ENCODE peak calls at places on chromosome 13, in nine cellular contexts. P is SJSA1; Q is MG63; T is right lobe of liver; E is fibroblast of the aortic adventitia; O is CD4-positive, alpha-beta memory T cell; N is Caco-2; G is cardiac muscle cell; L is choroid plexus epithelial cell. F is an unnamed sample.

GRCh38 chr13:83618966-83619365 is 263.3 kb downstream of the SLITRK1 start:
- DNase-seq in P (no peak), Q (peak), T (no peak), E (peak), O (no peak), N (no peak), G (peak), L (peak), F (peak)

GRCh38 chr13:53110181-53110580 is 81.6 kb downstream of the OLFM4 start:
- DNase-seq in P (no peak), Q (no peak), T (no peak), E (no peak), O (no peak), N (no peak), G (no peak), L (no peak), F (no peak)

GRCh38 chr13:29428310-29428991 is 167.0 kb downstream of the SLC7A1 start:
- DNase-seq in P (no peak), Q (peak), T (no peak), E (no peak), O (no peak), N (peak), G (peak), L (peak), F (peak)

GRCh38 chr13:33606692-33607091 is 211.3 kb upstream of the RFC3 start:
- DNase-seq in P (no peak), Q (no peak), T (no peak), E (no peak), O (no peak), N (peak), G (peak), L (peak), F (peak)

GRCh38 chr13:66312312-66313087 is 917.6 kb downstream of the PCDH9 start:
- DNase-seq in P (no peak), Q (peak), T (no peak), E (peak), O (no peak), N (peak), G (peak), L (peak), F (no peak)

GRCh38 chr13:24264976-24265375 is 44.4 kb upstream of the C1QTNF9 start:
- DNase-seq in P (no peak), Q (no peak), T (no peak), E (no peak), O (peak), N (no peak), G (no peak), L (no peak), F (no peak)

GRCh38 chr13:105929486-105929885 is 606.0 kb downstream of the EFNB2 start:
- DNase-seq in P (no peak), Q (no peak), T (no peak), E (no peak), O (no peak), N (no peak), G (no peak), L (no peak), F (no peak)

GRCh38 chr13:92984151-92984550 is 242.5 kb upstream of the GPC6 start:
- DNase-seq in P (no peak), Q (no peak), T (no peak), E (no peak), O (no peak), N (no peak), G (no peak), L (no peak), F (no peak)

GRCh38 chr13:55263045-55263444 is 1877.7 kb upstream of the PRR20A start:
- DNase-seq in P (no peak), Q (no peak), T (no peak), E (no peak), O (no peak), N (no peak), G (no peak), L (no peak), F (no peak)

GRCh38 chr13:92103673-92104296 is 705.4 kb downstream of the GPC5 start:
- DNase-seq in P (no peak), Q (no peak), T (no peak), E (no peak), O (no peak), N (peak), G (peak), L (peak), F (no peak)

GRCh38 chr13:63190742-63191141 is 1775.1 kb upstream of the PCDH20 start:
- DNase-seq in P (no peak), Q (peak), T (no peak), E (peak), O (no peak), N (no peak), G (peak), L (peak), F (peak)

GRCh38 chr13:107374038-107374437 is 806.1 kb upstream of the ARGLU1 start:
- DNase-seq in P (no peak), Q (no peak), T (no peak), E (no peak), O (no peak), N (no peak), G (no peak), L (peak), F (peak)

GRCh38 chr13:42279080-42279479 is 7.1 kb downstream of the AKAP11 start:
- DNase-seq in P (no peak), Q (no peak), T (no peak), E (no peak), O (no peak), N (no peak), G (no peak), L (no peak), F (peak)

GRCh38 chr13:87331178-87331577 is 340.0 kb upstream of the SLITRK5 start:
- DNase-seq in P (no peak), Q (peak), T (peak), E (no peak), O (no peak), N (peak), G (no peak), L (peak), F (no peak)

GRCh38 chr13:26377038-26377437 is 123.1 kb downstream of the CDK8 start:
- DNase-seq in P (no peak), Q (peak), T (no peak), E (peak), O (no peak), N (peak), G (peak), L (peak), F (peak)

GRCh38 chr13:32211788-32212187 is 103.4 kb downstream of the ZAR1L start:
- DNase-seq in P (no peak), Q (peak), T (no peak), E (peak), O (no peak), N (no peak), G (peak), L (peak), F (peak)

GRCh38 chr13:22848539-22849052 is 332.2 kb upstream of the SGCG start:
- DNase-seq in P (no peak), Q (no peak), T (peak), E (no peak), O (no peak), N (peak), G (no peak), L (no peak), F (no peak)

GRCh38 chr13:40464991-40465390 is 201.4 kb downstream of the FOXO1 start:
- DNase-seq in P (no peak), Q (no peak), T (no peak), E (no peak), O (no peak), N (no peak), G (no peak), L (no peak), F (no peak)

GRCh38 chr13:40466271-40466670 is 200.2 kb downstream of the FOXO1 start:
- DNase-seq in P (no peak), Q (no peak), T (no peak), E (no peak), O (no peak), N (no peak), G (no peak), L (no peak), F (no peak)

GRCh38 chr13:40468227-40468838 is 198.1 kb downstream of the FOXO1 start:
- DNase-seq in P (no peak), Q (no peak), T (no peak), E (no peak), O (no peak), N (no peak), G (no peak), L (no peak), F (no peak)

GRCh38 chr13:40460116-40460515 is 206.3 kb downstream of the FOXO1 start:
- DNase-seq in P (no peak), Q (no peak), T (no peak), E (peak), O (no peak), N (no peak), G (no peak), L (no peak), F (peak)

GRCh38 chr13:40464349-40464748 is 202.1 kb downstream of the FOXO1 start:
- DNase-seq in P (no peak), Q (no peak), T (no peak), E (no peak), O (no peak), N (no peak), G (no peak), L (no peak), F (no peak)
- H3K4me3 ChIP-seq in P (no peak), Q (no peak), T (no peak), E (no peak), O (no peak), N (no peak), G (no peak), L (no peak), F (no peak)

DNA sequence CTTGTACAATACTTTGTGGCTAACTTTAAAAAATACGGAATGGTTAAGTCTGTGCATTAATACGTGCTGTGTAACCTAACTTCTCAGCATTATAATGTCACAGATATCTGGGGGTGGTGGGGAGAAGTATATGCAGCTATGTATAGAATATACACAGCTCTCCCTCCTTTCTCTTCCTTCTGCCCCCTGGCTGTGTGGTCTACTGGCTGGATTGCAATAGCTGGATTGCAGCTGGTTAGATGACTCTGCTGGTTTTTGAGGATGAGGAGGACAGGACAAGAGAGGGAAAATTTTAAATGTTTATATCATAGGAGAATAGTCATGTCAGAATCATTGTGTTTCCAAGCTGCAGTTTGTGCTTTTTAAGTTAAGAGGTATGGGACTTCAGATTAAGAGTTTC is 9.7 kb downstream of the RNASEH2B start:
- DNase-seq in P (no peak), Q (no peak), T (no peak), E (no peak), O (no peak), N (no peak), G (no peak), L (no peak), F (no peak)
- H3K4me3 ChIP-seq in P (no peak), Q (no peak), T (no peak), E (no peak), O (no peak), N (no peak), G (no peak), L (no peak), F (no peak)

GRCh38 chr13:77001963-77002587 is 10.2 kb downstream of the CLN5 start:
- DNase-seq in P (no peak), Q (no peak), T (no peak), E (no peak), O (no peak), N (no peak), G (no peak), L (no peak), F (no peak)
- H3K4me3 ChIP-seq in P (no peak), Q (no peak), T (no peak), E (no peak), O (no peak), N (no peak), G (no peak), L (no peak), F (no peak)

GRCh38 chr13:80337706-80338105 is 3.2 kb downstream of the SPRY2 start:
- DNase-seq in P (no peak), Q (no peak), T (no peak), E (peak), O (no peak), N (no peak), G (peak), L (no peak), F (peak)
- H3K4me3 ChIP-seq in P (peak), Q (peak), T (peak), E (peak), O (no peak), N (peak), G (peak), L (peak), F (peak)

GRCh38 chr13:113209336-113209879 is at the start of gene CUL4A:
- DNase-seq in P (peak), Q (peak), T (peak), E (peak), O (peak), N (peak), G (peak), L (peak), F (peak)
- H3K4me3 ChIP-seq in P (peak), Q (peak), T (peak), E (peak), O (peak), N (peak), G (peak), L (peak), F (peak)

GRCh38 chr13:97346561-97347254 is 87.3 kb upstream of the RAP2A start:
- DNase-seq in P (no peak), Q (no peak), T (no peak), E (no peak), O (no peak), N (no peak), G (no peak), L (no peak), F (no peak)
- H3K4me3 ChIP-seq in P (no peak), Q (no peak), T (no peak), E (no peak), O (no peak), N (no peak), G (no peak), L (no peak), F (no peak)

DNA sequence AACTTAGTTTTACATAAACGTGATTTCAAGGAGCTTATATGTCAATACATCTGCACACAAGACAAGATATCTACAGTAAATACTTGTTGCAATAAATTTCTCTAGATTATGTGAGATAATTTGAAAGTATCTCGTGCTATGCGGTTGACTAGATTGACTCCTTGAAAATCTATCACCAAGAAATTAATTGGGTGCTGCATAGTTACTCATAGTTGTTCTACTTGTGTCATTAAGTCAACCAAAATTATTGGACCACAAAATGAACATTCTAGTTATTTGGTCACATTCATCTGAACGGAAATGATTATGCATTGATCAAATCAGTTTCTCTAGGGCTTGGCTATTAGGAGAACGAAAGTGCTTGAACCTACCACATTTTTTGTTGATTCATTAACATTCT is 2291.5 kb downstream of the PCDH9 start:
- DNase-seq in P (no peak), Q (no peak), T (no peak), E (no peak), O (no peak), N (no peak), G (no peak), L (no peak), F (no peak)
- H3K4me3 ChIP-seq in P (no peak), Q (no peak), T (no peak), E (no peak), O (no peak), N (no peak), G (no peak), L (no peak), F (no peak)

GRCh38 chr13:80654638-80655249 is 313.8 kb upstream of the SPRY2 start:
- DNase-seq in P (peak), Q (no peak), T (no peak), E (no peak), O (no peak), N (no peak), G (no peak), L (no peak), F (no peak)

GRCh38 chr13:80649274-80649673 is 308.3 kb upstream of the SPRY2 start:
- DNase-seq in P (no peak), Q (no peak), T (no peak), E (no peak), O (no peak), N (no peak), G (no peak), L (no peak), F (no peak)
- H3K4me3 ChIP-seq in P (no peak), Q (no peak), T (no peak), E (no peak), O (no peak), N (no peak), G (no peak), L (no peak), F (no peak)

DNA sequence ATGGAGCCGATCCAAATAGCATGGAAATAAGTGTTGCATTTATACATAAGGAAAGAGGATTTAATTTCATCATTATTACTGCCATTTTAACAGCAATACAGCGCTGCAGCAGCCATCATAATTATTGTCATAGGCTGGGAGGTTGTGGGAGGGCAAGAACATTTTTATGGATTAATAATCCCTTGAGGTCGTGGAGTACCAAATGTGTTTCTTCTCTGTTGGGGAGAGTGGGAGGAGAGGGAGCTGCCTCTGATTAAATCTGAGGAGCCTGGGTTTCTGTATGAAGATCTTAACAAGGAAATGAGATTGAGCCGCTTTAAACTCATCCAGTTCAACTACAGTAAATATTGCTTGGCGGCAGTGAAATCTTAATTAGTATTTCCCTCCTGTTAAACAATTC is 805.9 kb downstream of the PCDH17 start:
- DNase-seq in P (no peak), Q (no peak), T (no peak), E (no peak), O (no peak), N (no peak), G (no peak), L (no peak), F (no peak)
- H3K4me3 ChIP-seq in P (no peak), Q (no peak), T (no peak), E (no peak), O (no peak), N (no peak), G (no peak), L (no peak), F (no peak)

F was measured in GM23248.